ENCODE peak calls at places on chromosomes 5 and 9, in nine cellular contexts. X is lung; R is colonic mucosa; F is suprapubic skin; A is IMR-90; Z is Panc1; H is left ventricle myocardium inferior; E is CD8-positive, alpha-beta T cell; D is tibial artery. L is an unnamed sample.
A peak's percentile ranks its signal among the peaks of the same experiment; 100 is the strongest.

GRCh38 chr5:1318659-1319251 is 23.9 kb upstream of the TERT start:
- DNase-seq in X (no peak), R (no peak), F (peak; percentile 72), A (no peak), Z (no peak), H (no peak), E (no peak), D (peak; percentile 58), L (no peak)

GRCh38 chr9:133377721-133378216 is 1.6 kb downstream of the STKLD1 start:
- DNase-seq in X (no peak), R (no peak), F (no peak), A (peak; percentile 17), Z (no peak), H (no peak), E (no peak), D (no peak), L (no peak)

GRCh38 chr5:10277773-10278630 is 27.9 kb downstream of the CCT5 start:
- DNase-seq in X (no peak), R (peak; percentile 12), F (peak; percentile 65), A (no peak), Z (no peak), H (no peak), E (no peak), D (no peak), L (no peak)

GRCh38 chr5:1012316-1012841 is 3.8 kb downstream of the NKD2 start:
- DNase-seq in X (no peak), R (no peak), F (peak; percentile 74), A (no peak), Z (no peak), H (peak; percentile 12), E (no peak), D (no peak), L (no peak)

GRCh38 chr5:163841-164240 is 27.5 kb upstream of the LRRC14B start:
- DNase-seq in X (no peak), R (no peak), F (peak; percentile 35), A (no peak), Z (no peak), H (no peak), E (no peak), D (peak; percentile 29), L (no peak)

GRCh38 chr5:93572773-93573626 is 8.0 kb downstream of the NR2F1-AS1 start:
- DNase-seq in X (no peak), R (no peak), F (no peak), A (no peak), Z (no peak), H (no peak), E (no peak), D (no peak), L (no peak)

GRCh38 chr5:87877023-87877422 is 391.6 kb downstream of the TMEM161B start:
- DNase-seq in X (no peak), R (no peak), F (no peak), A (no peak), Z (no peak), H (no peak), E (no peak), D (no peak), L (no peak)

GRCh38 chr5:15598294-15598902 is 98.4 kb downstream of the FBXL7 start:
- DNase-seq in X (no peak), R (peak; percentile 20), F (no peak), A (no peak), Z (peak; percentile 4), H (no peak), E (no peak), D (no peak), L (no peak)

GRCh38 chr9:130973686-130974281 is 34.7 kb upstream of the FIBCD1 start:
- DNase-seq in X (no peak), R (no peak), F (no peak), A (no peak), Z (no peak), H (no peak), E (no peak), D (no peak), L (no peak)

GRCh38 chr5:177985430-177986040 is 10.5 kb downstream of the PROP1 start:
- DNase-seq in X (no peak), R (no peak), F (no peak), A (no peak), Z (no peak), H (no peak), E (no peak), D (no peak), L (no peak)

GRCh38 chr9:1058826-1059225 is 8.7 kb downstream of the DMRT2 start:
- DNase-seq in X (no peak), R (no peak), F (no peak), A (no peak), Z (no peak), H (no peak), E (no peak), D (no peak), L (no peak)
- H3K27ac ChIP-seq in X (no peak overlapping the region), R (no peak overlapping the region), F (no peak overlapping the region), A (no peak overlapping the region), Z (no peak overlapping the region), H (no peak overlapping the region), E (no peak overlapping the region), D (no peak overlapping the region), L (no peak overlapping the region)

GRCh38 chr9:126147186-126147585 is 179.4 kb upstream of the MVB12B start:
- DNase-seq in X (peak; percentile 7), R (no peak), F (peak; percentile 32), A (no peak), Z (no peak), H (no peak), E (no peak), D (no peak), L (no peak)

GRCh38 chr9:126145887-126146253 is 180.8 kb upstream of the MVB12B start:
- DNase-seq in X (no peak), R (no peak), F (no peak), A (no peak), Z (no peak), H (no peak), E (no peak), D (no peak), L (no peak)

GRCh38 chr9:126144617-126145456 is 181.8 kb upstream of the MVB12B start:
- DNase-seq in X (no peak), R (no peak), F (no peak), A (no peak), Z (no peak), H (no peak), E (no peak), D (no peak), L (peak; percentile 9)

GRCh38 chr9:126147620-126148522 is 178.8 kb upstream of the MVB12B start:
- DNase-seq in X (peak; percentile 14), R (peak; percentile 9), F (peak; percentile 58), A (no peak), Z (no peak), H (no peak), E (no peak), D (peak; percentile 48), L (peak; percentile 8)

DNA sequence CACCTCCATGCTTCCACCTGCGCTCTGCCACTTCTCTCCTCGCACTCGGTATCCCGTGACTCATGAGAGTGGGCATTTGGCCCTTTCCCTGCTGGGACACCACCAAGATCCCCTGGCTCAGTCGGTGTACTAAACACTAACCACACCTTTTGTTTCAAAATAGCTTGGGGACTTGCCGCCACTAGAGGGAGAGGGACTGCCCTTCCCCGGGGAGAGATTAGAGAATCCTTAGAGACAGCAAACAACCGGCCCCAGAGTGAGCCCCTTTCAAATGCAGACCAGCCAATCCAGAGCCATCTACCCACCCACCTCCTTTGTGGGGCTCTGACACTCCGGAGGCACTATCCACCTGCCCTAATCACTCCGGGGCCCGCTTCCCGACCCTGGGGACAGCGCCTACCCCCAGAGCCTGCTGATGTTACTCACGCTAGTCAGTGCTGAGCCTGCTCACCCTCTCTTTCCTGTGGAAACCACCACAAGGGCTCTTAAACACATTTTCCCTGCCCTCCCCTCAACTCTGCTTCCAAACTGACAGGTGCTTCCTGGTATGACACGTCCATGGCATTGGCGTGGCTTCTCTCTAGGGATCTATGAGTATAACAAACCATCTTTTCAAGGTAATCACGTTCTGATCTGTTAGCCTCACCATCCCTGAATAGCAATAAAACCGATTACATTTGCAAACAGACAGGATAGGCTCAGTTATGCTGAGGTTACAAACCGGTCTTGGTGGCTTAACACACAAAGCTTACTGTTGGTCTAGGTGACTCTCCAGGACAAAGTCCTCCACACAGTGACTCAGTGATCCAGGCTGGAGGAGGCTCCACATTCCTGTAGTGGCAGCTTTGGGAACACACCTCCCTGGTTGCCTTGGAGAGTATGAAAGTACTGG is 180.1 kb upstream of the MVB12B start:
- DNase-seq in X (peak; percentile 29), R (peak; percentile 29), F (no peak), A (no peak), Z (no peak), H (no peak), E (no peak), D (no peak), L (peak; percentile 24)
- TF ChIP-seq CTCF in X (no peak), R (no peak), F (no peak), A (peak; percentile 21), Z (peak; percentile 70), H (peak; percentile 55), E (no peak), D (no peak), L (no peak)

GRCh38 chr5:122846051-122846567 is 696 bp downstream of the SNX24 start:
- DNase-seq in X (peak; percentile 38), R (no peak), F (no peak), A (peak; percentile 73), Z (no peak), H (no peak), E (no peak), D (no peak), L (no peak)

GRCh38 chr5:122847687-122848081 is 2.3 kb downstream of the SNX24 start:
- DNase-seq in X (no peak), R (no peak), F (no peak), A (no peak), Z (no peak), H (no peak), E (no peak), D (no peak), L (no peak)

GRCh38 chr5:122845253-122846050 is at the start of gene SNX24:
- DNase-seq in X (peak; percentile 82), R (peak; percentile 85), F (peak; percentile 89), A (peak; percentile 56), Z (no peak), H (peak; percentile 85), E (peak; percentile 73), D (peak; percentile 89), L (peak; percentile 86)

GRCh38 chr5:122844916-122845252 is 529 bp upstream of the SNX24 start:
- DNase-seq in X (no peak), R (no peak), F (no peak), A (peak; percentile 7), Z (no peak), H (no peak), E (no peak), D (no peak), L (no peak)

DNA sequence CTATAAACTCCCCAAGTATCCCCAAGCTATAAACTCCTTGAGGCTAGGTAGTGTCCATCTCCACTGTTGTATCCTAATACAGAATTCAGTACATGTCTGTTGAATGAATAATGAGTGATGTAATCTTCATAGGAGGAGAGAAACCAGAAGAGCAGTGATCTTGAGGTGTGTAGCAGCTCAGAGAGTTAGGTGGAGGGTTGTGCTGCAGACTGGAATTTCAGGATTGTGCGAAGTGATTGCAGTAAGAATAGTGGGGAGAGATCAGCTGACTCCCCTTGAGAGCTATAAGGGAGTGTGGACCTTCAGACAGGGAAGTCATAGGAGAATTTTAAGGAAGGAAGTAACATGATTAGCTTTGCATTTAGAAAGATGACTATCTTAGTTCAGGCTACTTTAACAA is 4.3 kb downstream of the SNX24 start:
- DNase-seq in X (peak; percentile 49), R (no peak), F (no peak), A (no peak), Z (no peak), H (no peak), E (no peak), D (no peak), L (no peak)
- H3K4me1 ChIP-seq in X (peaks cover 2% of the 10 kb centered on the region), R (no peaks in the 10 kb centered on the region), F (peaks cover 27% of the 10 kb centered on the region), A (peaks cover 2% of the 10 kb centered on the region), Z (peaks cover 23% of the 10 kb centered on the region), H (peaks cover 20% of the 10 kb centered on the region), E (peaks cover 1% of the 10 kb centered on the region), D (peaks cover 19% of the 10 kb centered on the region), L (peaks cover 41% of the 10 kb centered on the region)

GRCh38 chr5:151213803-151214613 is 9.9 kb downstream of the CCDC69 start:
- DNase-seq in X (peak; percentile 89), R (peak; percentile 74), F (peak; percentile 89), A (no peak), Z (no peak), H (peak; percentile 79), E (peak; percentile 91), D (peak; percentile 89), L (peak; percentile 72)
- H3K27ac ChIP-seq in X (peak overlapping the region; percentile 94), R (peak overlapping the region; percentile 70), F (peak overlapping the region; percentile 7), A (no peak overlapping the region), Z (no peak overlapping the region), H (peak overlapping the region; percentile 89), E (peak overlapping the region; percentile 70), D (no peak overlapping the region), L (peak overlapping the region; percentile 71)

L was measured in stomach.